ENCODE peak calls at places on chromosomes 7 and 10, in six cellular contexts. I is stimulated activated naive CD4-positive, alpha-beta T cell treated with Interleukin-2 at 50 U/mL for 16 hours; C is Daoy; Z is aorta; D is GDM1; M is effector CD8-positive, alpha-beta T cell. X is an unnamed sample.

GRCh38 chr7:1247527-1248041 is 14.9 kb downstream of the UNCX start:
- DNase-seq in Z (no peak), D (no peak), C (peak; percentile 63), I (no peak), M (no peak), X (peak; percentile 76)

GRCh38 chr10:118173326-118173725 is 126.6 kb upstream of the RAB11FIP2 start:
- DNase-seq in D (no peak), C (no peak), I (no peak), M (no peak), Z (no peak), X (no peak)

GRCh38 chr7:106022193-106022821 is 59.2 kb downstream of the CDHR3 start:
- DNase-seq in Z (no peak), C (peak; percentile 86), I (peak; percentile 46), M (peak; percentile 50), D (no peak), X (no peak)

GRCh38 chr10:69642747-69643146 is 12.7 kb downstream of the FAM241B start:
- DNase-seq in D (no peak), Z (no peak), M (no peak), I (no peak), C (no peak), X (no peak)

GRCh38 chr7:44156453-44157010 is 15.4 kb upstream of the MYL7 start:
- DNase-seq in C (no peak), D (no peak), M (no peak), Z (peak; percentile 48), I (no peak), X (no peak)

GRCh38 chr10:99232357-99232999 is 3.2 kb downstream of the HPSE2 start:
- DNase-seq in I (no peak), D (no peak), Z (peak; percentile 80), M (no peak), C (peak; percentile 52), X (peak; percentile 66)

GRCh38 chr7:69364814-69365587 is 233.3 kb upstream of the AUTS2 start:
- DNase-seq in Z (no peak), D (no peak), I (no peak), C (no peak), M (no peak), X (no peak)

GRCh38 chr10:106655606-106656005 is 508.9 kb downstream of the SORCS1 start:
- DNase-seq in I (no peak), C (no peak), M (no peak), D (no peak), Z (no peak), X (no peak)

GRCh38 chr7:20865684-20866083 is 79.0 kb upstream of the SP8 start:
- DNase-seq in M (no peak), I (no peak), C (no peak), D (no peak), Z (no peak), X (no peak)

GRCh38 chr7:129781856-129782256 is 170.3 kb downstream of the NRF1 start:
- DNase-seq in C (peak; percentile 45), Z (no peak), M (no peak), I (no peak), D (no peak), X (no peak)

GRCh38 chr10:116880716-116881440 is 31.6 kb downstream of the ENO4 start:
- DNase-seq in D (no peak), C (peak; percentile 13), I (no peak), Z (no peak), M (no peak), X (peak; percentile 29)

GRCh38 chr10:91632671-91633550 is at the start of gene PPP1R3C:
- DNase-seq in C (peak; percentile 88), I (peak; percentile 6), M (no peak), Z (peak; percentile 96), D (peak; percentile 43), X (peak; percentile 97)

GRCh38 chr7:4513450-4513849 is 168.6 kb upstream of the FOXK1 start:
- DNase-seq in D (no peak), Z (no peak), C (no peak), M (no peak), I (no peak), X (no peak)

GRCh38 chr7:134140889-134141867 is 14.0 kb downstream of the LRGUK start:
- DNase-seq in I (peak; percentile 9), M (peak; percentile 5), C (peak; percentile 79), Z (peak; percentile 88), D (no peak), X (peak; percentile 74)

GRCh38 chr7:47726047-47726726 is 144.3 kb upstream of the TNS3 start:
- DNase-seq in M (no peak), D (no peak), I (no peak), C (no peak), Z (no peak), X (no peak)

GRCh38 chr10:85557077-85557476 is 809.5 kb downstream of the GRID1 start:
- DNase-seq in I (no peak), M (no peak), C (no peak), Z (no peak), D (no peak), X (no peak)

GRCh38 chr10:52539463-52539862 is 225.4 kb downstream of the DKK1 start:
- DNase-seq in D (no peak), I (no peak), C (peak; percentile 57), Z (no peak), M (no peak), X (no peak)

GRCh38 chr7:16770657-16771329 is 17.2 kb downstream of the TSPAN13 start:
- DNase-seq in M (no peak), Z (no peak), I (no peak), C (no peak), D (no peak), X (no peak)